ENCODE peak calls at places on chromosomes 3 and 15, in ten cellular contexts. U, Z, T, K, X, O, N, Y, P and E are unnamed samples.

GRCh38 chr15:52877255-52877654 is 87.1 kb upstream of the ONECUT1 start:
- DNase-seq in U (no peak), Z (no peak), T (no peak), K (no peak), X (no peak), O (no peak), N (no peak), Y (no peak), P (no peak), E (no peak)

GRCh38 chr15:39367591-39367990 is 213.3 kb upstream of the THBS1 start:
- DNase-seq in U (no peak), Z (no peak), T (no peak), K (no peak), X (no peak), O (no peak), N (no peak), Y (no peak), P (no peak), E (no peak)

GRCh38 chr3:179666436-179667035 is 13.7 kb downstream of the USP13 start:
- DNase-seq in U (no peak), Z (no peak), T (no peak), K (peak), X (no peak), O (no peak), N (no peak), Y (no peak), P (no peak), E (no peak)

GRCh38 chr15:33963831-33964664 is 4.2 kb upstream of the CHRM5 start:
- DNase-seq in U (peak), Z (no peak), T (peak), K (peak), X (peak), O (no peak), N (no peak), Y (no peak), P (no peak), E (no peak)

GRCh38 chr3:141093397-141093796 is 42.2 kb downstream of the SPSB4 start:
- DNase-seq in U (no peak), Z (no peak), T (no peak), K (no peak), X (no peak), O (no peak), N (no peak), Y (no peak), P (no peak), E (no peak)

GRCh38 chr15:31366169-31366734 is 39.6 kb downstream of the KLF13 start:
- DNase-seq in U (no peak), Z (no peak), T (no peak), K (no peak), X (no peak), O (peak), N (no peak), Y (peak), P (no peak), E (no peak)

GRCh38 chr3:157290761-157291160 is 130.8 kb upstream of the CCNL1 start:
- DNase-seq in U (no peak), Z (no peak), T (no peak), K (no peak), X (no peak), O (no peak), N (no peak), Y (no peak), P (no peak), E (no peak)

GRCh38 chr3:58564456-58565160 is 12.6 kb downstream of the FAM107A start:
- DNase-seq in U (no peak), Z (no peak), T (no peak), K (no peak), X (peak), O (no peak), N (no peak), Y (no peak), P (no peak), E (no peak)